ENCODE peak calls at places on chromosomes 2 and 18, in six cellular contexts. J is bronchial epithelial cell, W is choroid plexus epithelial cell, B is adrenal gland, D is fibroblast of lung, K is neural crest cell. M is an unnamed sample.

GRCh38 chr2:71277536-71278103 is 50.7 kb upstream of the PAIP2B start:
- DNase-seq in J (no peak), W (peak), B (no peak), D (no peak), K (peak), M (no peak)

GRCh38 chr18:50870138-50870845 is 8.6 kb upstream of the ME2 start:
- DNase-seq in J (peak), W (peak), B (no peak), D (peak), K (no peak), M (peak)

GRCh38 chr18:61379827-61380226 is 46.6 kb downstream of the CDH20 start:
- DNase-seq in J (no peak), W (no peak), B (no peak), D (no peak), K (no peak), M (no peak)

GRCh38 chr2:26217720-26218119 is 26.7 kb downstream of the HADHA start:
- DNase-seq in J (no peak), W (no peak), B (no peak), D (no peak), K (no peak), M (no peak)

GRCh38 chr2:112757265-112757664 is 7.1 kb downstream of the CKAP2L start:
- DNase-seq in J (no peak), W (peak), B (no peak), D (peak), K (no peak), M (no peak)

GRCh38 chr18:72140007-72140406 is 404.1 kb downstream of the CBLN2 start:
- DNase-seq in J (no peak), W (no peak), B (no peak), D (no peak), K (no peak), M (no peak)

GRCh38 chr18:23373564-23373963 is 79.5 kb upstream of the RIOK3 start:
- DNase-seq in J (no peak), W (no peak), B (no peak), D (no peak), K (no peak), M (no peak)

GRCh38 chr2:173151671-173152398 is 76.2 kb downstream of the MAP3K20 start:
- DNase-seq in J (peak), W (peak), B (no peak), D (peak), K (no peak), M (no peak)

GRCh38 chr18:22723741-22724140 is 209.4 kb upstream of the RBBP8 start:
- DNase-seq in J (no peak), W (no peak), B (no peak), D (no peak), K (no peak), M (no peak)

GRCh38 chr2:204625135-204625534 is 79.9 kb downstream of the PARD3B start:
- DNase-seq in J (peak), W (no peak), B (no peak), D (peak), K (no peak), M (no peak)

GRCh38 chr2:96594701-96595152 is 43.4 kb downstream of the KANSL3 start:
- DNase-seq in J (no peak), W (no peak), B (no peak), D (no peak), K (no peak), M (no peak)

GRCh38 chr18:48851563-48851962 is 99.2 kb downstream of the SMAD7 start:
- DNase-seq in J (no peak), W (no peak), B (peak), D (no peak), K (no peak), M (no peak)

GRCh38 chr2:201254331-201254730 is 6.0 kb upstream of the CASP8 start:
- DNase-seq in J (peak), W (peak), B (peak), D (peak), K (no peak), M (peak)

GRCh38 chr2:10422732-10423399 is 25.3 kb downstream of the ODC1 start:
- DNase-seq in J (no peak), W (no peak), B (no peak), D (no peak), K (no peak), M (no peak)

GRCh38 chr2:238142382-238143205 is 4.1 kb downstream of the KLHL30 start:
- DNase-seq in J (peak), W (no peak), B (no peak), D (no peak), K (no peak), M (no peak)

GRCh38 chr18:9905401-9905922 is 8.4 kb upstream of the VAPA start:
- DNase-seq in J (peak), W (peak), B (no peak), D (peak), K (no peak), M (no peak)

GRCh38 chr2:222518570-222519381 is 94.4 kb downstream of the SGPP2 start:
- DNase-seq in J (peak), W (peak), B (peak), D (peak), K (no peak), M (peak)

GRCh38 chr18:74463271-74463670 is 6.2 kb upstream of the DIPK1C start:
- DNase-seq in J (no peak), W (no peak), B (no peak), D (no peak), K (no peak), M (no peak)

GRCh38 chr2:177076636-177077179 is 135.9 kb upstream of the HNRNPA3 start:
- DNase-seq in J (no peak), W (no peak), B (no peak), D (no peak), K (no peak), M (no peak)

GRCh38 chr18:61093967-61094366 is 239.3 kb upstream of the CDH20 start:
- DNase-seq in J (no peak), W (no peak), B (no peak), D (no peak), K (no peak), M (no peak)

GRCh38 chr2:159211447-159212396 is 74.8 kb downstream of the WDSUB1 start:
- DNase-seq in J (no peak), W (peak), B (no peak), D (no peak), K (no peak), M (no peak)

GRCh38 chr2:139746901-139747300 is 966.7 kb upstream of the NXPH2 start:
- DNase-seq in J (no peak), W (no peak), B (no peak), D (no peak), K (no peak), M (no peak)

GRCh38 chr18:49861659-49862058 is 48.3 kb upstream of the ACAA2 start:
- DNase-seq in J (no peak), W (no peak), B (no peak), D (peak), K (no peak), M (no peak)

GRCh38 chr2:111032721-111033532 is 87.8 kb upstream of the BCL2L11 start:
- DNase-seq in J (peak), W (no peak), B (no peak), D (no peak), K (no peak), M (no peak)

GRCh38 chr18:48833701-48834394 is 116.9 kb downstream of the SMAD7 start:
- DNase-seq in J (no peak), W (no peak), B (peak), D (no peak), K (no peak), M (no peak)

GRCh38 chr2:157261199-157261782 is 3.8 kb downstream of the GALNT5 start:
- DNase-seq in J (peak), W (peak), B (no peak), D (peak), K (no peak), M (no peak)

GRCh38 chr2:179899666-179900065 is 38.3 kb upstream of the ZNF385B start:
- DNase-seq in J (no peak), W (no peak), B (no peak), D (no peak), K (no peak), M (no peak)

GRCh38 chr2:238948765-238949641 is 101.1 kb downstream of the TWIST2 start:
- DNase-seq in J (peak), W (no peak), B (no peak), D (no peak), K (no peak), M (peak)

DNA sequence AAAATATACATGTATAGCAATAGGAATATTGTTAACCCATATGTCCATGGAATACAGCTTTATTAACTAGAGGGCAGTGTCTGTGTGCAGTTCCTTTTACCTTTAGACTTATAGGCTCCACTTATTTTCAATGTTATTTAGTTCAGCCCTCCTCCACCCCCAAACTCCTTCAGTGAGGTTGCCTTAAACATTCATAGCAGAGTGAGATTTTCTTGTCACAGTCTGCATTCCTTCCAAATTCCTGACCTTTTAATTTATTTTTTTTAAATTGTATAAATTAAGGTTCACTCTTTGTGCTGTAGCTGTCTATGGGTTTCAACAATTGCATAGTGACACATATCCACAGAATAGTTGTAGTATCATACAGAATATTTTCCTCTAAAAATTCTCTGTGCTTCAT is 30.9 kb downstream of the TFPI start:
- DNase-seq in J (no peak), W (no peak), B (no peak), D (no peak), K (no peak), M (no peak)
- TF ChIP-seq CTCF in J (no peak), W (no peak), B (no peak), D (no peak), K (no peak), M (no peak)

GRCh38 chr2:151953467-151953866 is 125.2 kb upstream of the ARL5A start:
- DNase-seq in J (no peak), W (peak), B (no peak), D (no peak), K (no peak), M (no peak)
- TF ChIP-seq CTCF in J (no peak), W (no peak), B (no peak), D (no peak), K (peak), M (no peak)

DNA sequence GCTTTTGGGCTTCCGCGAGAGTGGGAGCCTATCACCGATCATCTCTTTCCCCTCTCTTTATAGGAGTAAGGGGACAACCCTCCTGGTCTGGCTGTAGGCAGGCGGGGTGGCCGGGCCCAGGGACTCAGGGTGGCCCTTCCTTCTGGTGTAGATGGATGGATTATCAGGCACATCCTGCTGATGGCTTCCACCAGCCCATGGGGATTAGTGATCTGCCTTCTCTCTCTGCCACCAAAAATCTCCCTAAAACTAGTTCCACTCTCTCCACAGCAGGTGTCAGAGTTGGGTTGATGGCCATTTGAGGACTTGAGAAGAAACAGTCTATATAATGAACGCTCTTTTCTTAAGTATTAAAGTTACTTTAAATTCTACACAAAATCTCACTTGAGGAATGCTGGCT is 37.4 kb downstream of the NCK2 start:
- DNase-seq in J (no peak), W (no peak), B (no peak), D (peak), K (no peak), M (no peak)
- TF ChIP-seq CTCF in J (no peak), W (peak), B (no peak), D (no peak), K (no peak), M (no peak)

GRCh38 chr18:25818505-25818904 is 271.9 kb downstream of the SS18 start:
- DNase-seq in J (no peak), W (no peak), B (no peak), D (no peak), K (no peak), M (no peak)

GRCh38 chr18:25814841-25815458 is 275.5 kb downstream of the SS18 start:
- DNase-seq in J (no peak), W (no peak), B (no peak), D (no peak), K (no peak), M (no peak)

GRCh38 chr18:25815659-25816058 is 274.8 kb downstream of the SS18 start:
- DNase-seq in J (no peak), W (no peak), B (no peak), D (no peak), K (no peak), M (no peak)

GRCh38 chr18:25817571-25818237 is 272.7 kb downstream of the SS18 start:
- DNase-seq in J (no peak), W (no peak), B (no peak), D (no peak), K (no peak), M (no peak)
- TF ChIP-seq CTCF in J (no peak), W (no peak), B (no peak), D (no peak), K (no peak), M (no peak)

DNA sequence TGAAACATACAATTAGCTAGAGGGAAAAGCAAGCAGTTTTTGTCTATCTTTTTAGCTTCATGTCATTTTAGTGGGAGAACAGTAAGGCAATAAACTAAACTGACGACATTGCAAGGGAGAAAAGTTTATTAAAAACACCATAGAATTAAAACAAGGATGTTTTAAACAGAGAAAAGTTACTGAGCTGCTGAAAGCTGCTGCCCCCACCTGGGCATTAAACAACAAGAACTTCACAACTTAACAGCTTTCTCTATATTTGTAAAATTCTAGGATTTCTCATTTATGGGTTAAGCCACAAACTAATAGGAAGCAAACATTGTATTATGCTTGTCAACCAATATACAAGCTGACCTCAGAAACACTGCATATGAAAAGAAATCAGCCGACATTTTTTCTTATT is 289.2 kb downstream of the ERBB4 start:
- DNase-seq in J (peak), W (peak), B (no peak), D (peak), K (no peak), M (no peak)
- TF ChIP-seq CTCF in J (peak), W (peak), B (no peak), D (peak), K (no peak), M (no peak)

DNA sequence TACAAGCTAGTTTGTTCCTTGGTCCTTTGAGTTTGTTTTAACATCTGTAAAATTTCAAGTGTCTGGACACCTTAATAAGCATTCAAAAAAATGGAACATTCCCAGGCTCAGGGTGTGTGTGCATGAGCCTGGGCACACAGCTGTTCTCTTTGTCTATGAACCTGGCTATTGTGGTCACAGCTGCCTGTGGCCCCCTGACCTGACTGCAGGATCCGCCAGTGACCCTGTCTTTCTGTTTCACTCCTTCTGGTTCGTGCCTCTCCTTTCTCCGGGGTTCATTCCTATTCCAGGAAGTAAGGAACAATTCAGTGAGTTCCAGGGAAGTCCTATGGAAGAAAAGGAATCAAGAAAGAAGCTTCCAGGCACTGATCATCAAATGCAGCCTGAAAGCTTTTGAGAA is 35.6 kb downstream of the VWA3B start:
- DNase-seq in J (no peak), W (no peak), B (no peak), D (no peak), K (no peak), M (no peak)
- TF ChIP-seq CTCF in J (no peak), W (no peak), B (no peak), D (no peak), K (no peak), M (no peak)

GRCh38 chr2:134790487-134790886 is 47.9 kb upstream of the ACMSD start:
- DNase-seq in J (peak), W (no peak), B (no peak), D (no peak), K (no peak), M (no peak)
- TF ChIP-seq CTCF in J (peak), W (no peak), B (no peak), D (no peak), K (peak), M (peak)

DNA sequence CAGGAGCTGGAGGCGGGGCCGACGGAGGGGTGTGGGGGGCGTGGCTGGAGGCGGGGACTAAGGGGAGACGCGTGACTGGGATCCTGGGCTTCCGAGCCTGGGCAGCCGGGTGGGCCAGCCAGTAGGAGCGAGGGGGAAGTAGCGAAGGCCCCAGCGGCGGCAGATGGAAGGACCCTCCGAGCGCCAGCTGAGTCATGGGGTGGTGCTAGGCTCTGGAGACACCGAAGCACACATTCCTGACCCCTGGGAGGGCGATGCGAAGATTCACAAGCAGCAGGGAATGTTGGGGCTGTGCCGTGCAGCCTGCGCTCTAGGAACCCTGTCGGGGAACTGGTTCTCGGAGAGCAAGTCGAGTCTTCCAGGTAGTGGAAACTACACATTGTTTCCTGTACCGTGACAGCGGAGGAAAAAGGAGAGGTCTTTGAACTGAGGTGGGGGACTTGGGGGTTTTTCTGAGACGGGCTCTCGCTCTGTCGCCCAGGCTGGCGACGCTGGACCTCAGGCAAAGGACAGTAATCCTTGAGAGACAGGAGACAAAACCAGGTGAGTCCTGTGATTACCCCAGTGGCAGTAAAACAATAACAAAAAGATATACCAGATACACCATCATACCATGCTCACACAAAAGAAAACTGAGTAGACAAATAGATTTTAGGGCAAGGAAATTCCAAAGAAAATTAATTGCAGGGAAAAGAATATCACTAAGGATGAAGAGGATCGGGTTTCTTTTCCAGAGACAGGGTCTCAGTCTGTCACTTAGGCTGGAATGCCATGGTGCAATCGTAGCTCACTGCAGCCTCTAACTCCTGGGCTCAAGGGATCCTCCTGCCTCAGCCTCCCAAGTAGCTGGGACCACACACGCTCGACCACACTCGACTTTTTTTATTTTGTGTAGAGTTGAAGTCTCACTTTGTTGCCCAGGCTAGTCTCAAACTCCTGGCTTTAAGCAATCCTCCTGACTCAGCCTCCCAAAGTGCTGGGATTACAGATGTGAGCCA is 828 bp upstream of the AFG3L2 start:
- DNase-seq in J (no peak), W (peak), B (no peak), D (peak), K (peak), M (no peak)
- TF ChIP-seq CTCF in J (no peak), W (peak), B (peak), D (no peak), K (peak), M (no peak)

DNA sequence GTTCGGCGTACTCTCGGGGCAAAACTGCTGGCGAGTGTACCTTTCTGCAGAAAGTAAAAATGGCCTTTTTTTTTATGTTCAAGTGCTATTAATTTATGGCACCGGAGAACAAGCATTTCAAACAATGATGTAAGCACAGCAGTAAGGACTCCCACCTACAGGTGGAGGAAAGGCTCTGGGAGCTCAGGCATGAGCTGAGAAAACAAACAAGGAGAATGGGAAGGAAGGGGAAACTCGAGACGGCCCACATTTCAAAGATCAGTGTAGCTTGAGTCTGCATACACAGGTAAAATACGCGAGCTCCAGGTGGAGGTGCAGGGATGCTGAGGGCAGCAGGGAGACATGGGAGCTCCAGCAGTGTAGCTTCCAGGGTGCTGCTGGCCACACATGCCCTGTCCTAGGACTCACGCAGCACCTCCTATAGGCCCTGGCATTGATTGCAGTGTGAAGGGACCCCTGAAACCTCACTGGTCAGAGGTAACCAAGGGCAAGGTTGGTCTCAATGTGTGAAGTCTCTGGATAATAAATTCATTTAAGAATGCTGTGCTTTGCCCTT is 362.8 kb upstream of the HS6ST1 start:
- DNase-seq in J (peak), W (no peak), B (no peak), D (no peak), K (no peak), M (no peak)
- TF ChIP-seq CTCF in J (no peak), W (peak), B (no peak), D (no peak), K (peak), M (no peak)

M was measured in prostate gland.